ENCODE peak calls at places on chromosomes 2 and 18, in five cellular contexts. One of them, this sample, is unnamed.

GRCh38 chr2:3547915-3548314 is 10.2 kb downstream of the RNASEH1 start:
- DNase-seq in PC-3: peak
- DNase-seq in endothelial cell of umbilical vein: no peak
- DNase-seq in neural progenitor cell: no peak
- DNase-seq in IMR-90: no peak
- DNase-seq in this sample: no peak

GRCh38 chr2:5290911-5291546 is 401.2 kb upstream of the SOX11 start:
- DNase-seq in PC-3: no peak
- DNase-seq in endothelial cell of umbilical vein: no peak
- DNase-seq in neural progenitor cell: no peak
- DNase-seq in IMR-90: no peak
- DNase-seq in this sample: peak

GRCh38 chr2:226031078-226031937 is 631.8 kb downstream of the NYAP2 start:
- DNase-seq in PC-3: peak
- DNase-seq in endothelial cell of umbilical vein: peak
- DNase-seq in neural progenitor cell: peak
- DNase-seq in IMR-90: peak
- DNase-seq in this sample: peak

GRCh38 chr2:180322781-180323180 is 315.7 kb upstream of the CWC22 start:
- DNase-seq in PC-3: peak
- DNase-seq in endothelial cell of umbilical vein: peak
- DNase-seq in neural progenitor cell: no peak
- DNase-seq in IMR-90: peak
- DNase-seq in this sample: peak

GRCh38 chr2:22879009-22879863 is 505.7 kb upstream of the KLHL29 start:
- DNase-seq in PC-3: peak
- DNase-seq in endothelial cell of umbilical vein: no peak
- DNase-seq in neural progenitor cell: no peak
- DNase-seq in IMR-90: no peak
- DNase-seq in this sample: no peak

GRCh38 chr2:13057671-13058070 is 340.9 kb downstream of the TRIB2 start:
- DNase-seq in PC-3: no peak
- DNase-seq in endothelial cell of umbilical vein: no peak
- DNase-seq in neural progenitor cell: no peak
- DNase-seq in IMR-90: no peak
- DNase-seq in this sample: no peak

GRCh38 chr18:48923746-48924580 is 26.8 kb downstream of the SMAD7 start:
- DNase-seq in PC-3: peak
- DNase-seq in endothelial cell of umbilical vein: peak
- DNase-seq in neural progenitor cell: no peak
- DNase-seq in IMR-90: peak
- DNase-seq in this sample: peak

GRCh38 chr2:167972020-167972419 is 275.4 kb downstream of the STK39 start:
- DNase-seq in PC-3: no peak
- DNase-seq in endothelial cell of umbilical vein: no peak
- DNase-seq in neural progenitor cell: no peak
- DNase-seq in IMR-90: no peak
- DNase-seq in this sample: no peak

GRCh38 chr2:109318150-109318948 is 189.3 kb downstream of the SH3RF3 start:
- DNase-seq in PC-3: no peak
- DNase-seq in endothelial cell of umbilical vein: no peak
- DNase-seq in neural progenitor cell: peak
- DNase-seq in IMR-90: peak
- DNase-seq in this sample: peak

GRCh38 chr2:28366496-28367282 is 26.0 kb upstream of the FOSL2 start:
- DNase-seq in PC-3: peak
- DNase-seq in endothelial cell of umbilical vein: peak
- DNase-seq in neural progenitor cell: no peak
- DNase-seq in IMR-90: no peak
- DNase-seq in this sample: no peak

GRCh38 chr18:9824862-9825479 is 60.8 kb upstream of the TXNDC2 start:
- DNase-seq in PC-3: no peak
- DNase-seq in endothelial cell of umbilical vein: no peak
- DNase-seq in neural progenitor cell: no peak
- DNase-seq in IMR-90: no peak
- DNase-seq in this sample: no peak

GRCh38 chr2:132581917-132582316 is 88.1 kb downstream of the LYPD1 start:
- DNase-seq in PC-3: peak
- DNase-seq in endothelial cell of umbilical vein: no peak
- DNase-seq in neural progenitor cell: no peak
- DNase-seq in IMR-90: no peak
- DNase-seq in this sample: no peak

GRCh38 chr2:141925511-141925910 is 205.3 kb downstream of the LRP1B start:
- DNase-seq in PC-3: no peak
- DNase-seq in endothelial cell of umbilical vein: no peak
- DNase-seq in neural progenitor cell: no peak
- DNase-seq in IMR-90: no peak
- DNase-seq in this sample: no peak

GRCh38 chr2:174325932-174326879 is 8.5 kb upstream of the SP9 start:
- DNase-seq in PC-3: no peak
- DNase-seq in endothelial cell of umbilical vein: no peak
- DNase-seq in neural progenitor cell: peak
- DNase-seq in IMR-90: peak
- DNase-seq in this sample: peak

GRCh38 chr2:191935247-191935646 is 88.4 kb upstream of the CAVIN2 start:
- DNase-seq in PC-3: no peak
- DNase-seq in endothelial cell of umbilical vein: no peak
- DNase-seq in neural progenitor cell: no peak
- DNase-seq in IMR-90: no peak
- DNase-seq in this sample: peak

GRCh38 chr2:110816404-110817365 is 84.3 kb downstream of the ACOXL start:
- DNase-seq in PC-3: peak
- DNase-seq in endothelial cell of umbilical vein: no peak
- DNase-seq in neural progenitor cell: no peak
- DNase-seq in IMR-90: peak
- DNase-seq in this sample: no peak

GRCh38 chr2:110813896-110814295 is 81.5 kb downstream of the ACOXL start:
- DNase-seq in PC-3: no peak
- DNase-seq in endothelial cell of umbilical vein: no peak
- DNase-seq in neural progenitor cell: no peak
- DNase-seq in IMR-90: no peak
- DNase-seq in this sample: no peak

GRCh38 chr2:110815938-110816337 is 83.6 kb downstream of the ACOXL start:
- DNase-seq in PC-3: no peak
- DNase-seq in endothelial cell of umbilical vein: no peak
- DNase-seq in neural progenitor cell: no peak
- DNase-seq in IMR-90: no peak
- DNase-seq in this sample: no peak

GRCh38 chr2:110810404-110810803 is 78.0 kb downstream of the ACOXL start:
- DNase-seq in PC-3: no peak
- DNase-seq in endothelial cell of umbilical vein: no peak
- DNase-seq in neural progenitor cell: no peak
- DNase-seq in IMR-90: no peak
- DNase-seq in this sample: no peak

GRCh38 chr2:110812726-110813645 is 80.6 kb downstream of the ACOXL start:
- DNase-seq in PC-3: no peak
- DNase-seq in endothelial cell of umbilical vein: no peak
- DNase-seq in neural progenitor cell: no peak
- DNase-seq in IMR-90: no peak
- DNase-seq in this sample: no peak
- H3K4me3 ChIP-seq in PC-3: no peak
- H3K4me3 ChIP-seq in endothelial cell of umbilical vein: no peak
- H3K4me3 ChIP-seq in neural progenitor cell: no peak
- H3K4me3 ChIP-seq in IMR-90: no peak
- H3K4me3 ChIP-seq in this sample: no peak

GRCh38 chr2:112159454-112159921 is 21.3 kb downstream of the FBLN7 start:
- DNase-seq in PC-3: no peak
- DNase-seq in endothelial cell of umbilical vein: no peak
- DNase-seq in neural progenitor cell: no peak
- DNase-seq in IMR-90: no peak
- DNase-seq in this sample: no peak
- H3K9ac ChIP-seq in PC-3: no peak
- H3K9ac ChIP-seq in endothelial cell of umbilical vein: no peak
- H3K9ac ChIP-seq in neural progenitor cell: no peak
- H3K9ac ChIP-seq in IMR-90: no peak
- H3K9ac ChIP-seq in this sample: no peak

GRCh38 chr2:7003895-7004294 is 86.7 kb downstream of the RNF144A start:
- DNase-seq in PC-3: no peak
- DNase-seq in endothelial cell of umbilical vein: no peak
- DNase-seq in neural progenitor cell: no peak
- DNase-seq in IMR-90: no peak
- DNase-seq in this sample: no peak
- H3K4me3 ChIP-seq in PC-3: no peak
- H3K4me3 ChIP-seq in endothelial cell of umbilical vein: no peak
- H3K4me3 ChIP-seq in neural progenitor cell: no peak
- H3K4me3 ChIP-seq in IMR-90: no peak
- H3K4me3 ChIP-seq in this sample: no peak

GRCh38 chr2:200963129-200963917 is at the start of gene ORC2:
- DNase-seq in PC-3: peak
- DNase-seq in endothelial cell of umbilical vein: peak
- DNase-seq in neural progenitor cell: peak
- DNase-seq in IMR-90: peak
- DNase-seq in this sample: peak

GRCh38 chr2:200968162-200968561 is 4.7 kb upstream of the ORC2 start:
- DNase-seq in PC-3: peak
- DNase-seq in endothelial cell of umbilical vein: no peak
- DNase-seq in neural progenitor cell: no peak
- DNase-seq in IMR-90: no peak
- DNase-seq in this sample: no peak

GRCh38 chr2:200968735-200969134 is 5.3 kb upstream of the ORC2 start:
- DNase-seq in PC-3: peak
- DNase-seq in endothelial cell of umbilical vein: no peak
- DNase-seq in neural progenitor cell: no peak
- DNase-seq in IMR-90: no peak
- DNase-seq in this sample: no peak

GRCh38 chr2:200964498-200964897 is 1.0 kb upstream of the ORC2 start:
- DNase-seq in PC-3: no peak
- DNase-seq in endothelial cell of umbilical vein: no peak
- DNase-seq in neural progenitor cell: no peak
- DNase-seq in IMR-90: no peak
- DNase-seq in this sample: no peak

GRCh38 chr2:200966770-200967169 is 3.3 kb upstream of the ORC2 start:
- DNase-seq in PC-3: peak
- DNase-seq in endothelial cell of umbilical vein: peak
- DNase-seq in neural progenitor cell: no peak
- DNase-seq in IMR-90: peak
- DNase-seq in this sample: peak
- H3K9ac ChIP-seq in PC-3: no peak
- H3K9ac ChIP-seq in endothelial cell of umbilical vein: no peak
- H3K9ac ChIP-seq in neural progenitor cell: no peak
- H3K9ac ChIP-seq in IMR-90: no peak
- H3K9ac ChIP-seq in this sample: peak

DNA sequence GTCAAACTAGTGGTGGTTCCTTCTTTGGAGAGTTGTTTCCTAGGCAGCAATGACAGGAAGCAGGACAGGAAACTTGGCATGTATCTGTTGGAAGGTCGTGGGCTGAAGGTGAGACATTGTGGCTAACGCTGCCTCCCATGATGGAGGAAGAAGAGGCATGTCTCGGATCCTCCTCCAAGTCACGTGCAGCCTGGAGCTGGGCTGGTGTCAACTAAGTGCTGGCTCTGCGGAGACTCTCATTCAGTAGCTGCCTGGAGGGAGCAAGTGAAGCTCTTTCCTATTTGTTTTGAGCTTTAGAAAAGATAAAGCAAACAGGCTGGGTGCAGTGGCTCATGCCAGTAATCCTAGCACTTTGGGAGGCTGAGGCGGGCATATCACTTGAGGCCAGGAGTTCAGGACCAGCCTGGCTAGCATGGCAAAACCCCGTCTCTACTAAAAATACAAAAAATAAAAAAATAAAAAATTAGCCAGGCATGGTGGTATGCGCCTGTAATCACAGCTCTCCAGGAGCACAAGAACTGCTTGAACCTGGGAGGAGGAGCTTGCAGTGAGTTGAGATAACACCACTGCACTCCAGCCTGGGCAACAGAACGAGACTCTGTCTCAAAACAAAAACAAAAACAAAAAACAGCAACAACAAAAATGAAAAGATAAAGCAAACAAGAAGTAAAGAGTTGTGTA is 28.2 kb upstream of the INO80C start:
- DNase-seq in PC-3: no peak
- DNase-seq in endothelial cell of umbilical vein: no peak
- DNase-seq in neural progenitor cell: no peak
- DNase-seq in IMR-90: no peak
- DNase-seq in this sample: no peak
- H3K4me3 ChIP-seq in PC-3: no peak
- H3K4me3 ChIP-seq in endothelial cell of umbilical vein: no peak
- H3K4me3 ChIP-seq in neural progenitor cell: no peak
- H3K4me3 ChIP-seq in IMR-90: no peak
- H3K4me3 ChIP-seq in this sample: peak

GRCh38 chr2:219418570-219419189 is 503 bp downstream of the DES start:
- DNase-seq in PC-3: no peak
- DNase-seq in endothelial cell of umbilical vein: no peak
- DNase-seq in neural progenitor cell: peak
- DNase-seq in IMR-90: no peak
- DNase-seq in this sample: no peak
- H3K9ac ChIP-seq in PC-3: no peak
- H3K9ac ChIP-seq in endothelial cell of umbilical vein: no peak
- H3K9ac ChIP-seq in neural progenitor cell: no peak
- H3K9ac ChIP-seq in IMR-90: no peak
- H3K9ac ChIP-seq in this sample: no peak

GRCh38 chr2:218564056-218564455 is 4.1 kb downstream of the USP37 start:
- DNase-seq in PC-3: no peak
- DNase-seq in endothelial cell of umbilical vein: no peak
- DNase-seq in neural progenitor cell: no peak
- DNase-seq in IMR-90: no peak
- DNase-seq in this sample: no peak

GRCh38 chr2:218567797-218568189 is 358 bp downstream of the USP37 start:
- DNase-seq in PC-3: no peak
- DNase-seq in endothelial cell of umbilical vein: no peak
- DNase-seq in neural progenitor cell: no peak
- DNase-seq in IMR-90: no peak
- DNase-seq in this sample: no peak

GRCh38 chr2:218568190-218569037 is at the start of the genes CNOT9 and USP37:
- DNase-seq in PC-3: peak
- DNase-seq in endothelial cell of umbilical vein: peak
- DNase-seq in neural progenitor cell: peak
- DNase-seq in IMR-90: peak
- DNase-seq in this sample: peak

GRCh38 chr2:218569038-218569431 is 396 bp downstream of the CNOT9 start:
- DNase-seq in PC-3: peak
- DNase-seq in endothelial cell of umbilical vein: peak
- DNase-seq in neural progenitor cell: peak
- DNase-seq in IMR-90: peak
- DNase-seq in this sample: peak

GRCh38 chr2:218566296-218566695 is 1.9 kb downstream of the USP37 start:
- DNase-seq in PC-3: no peak
- DNase-seq in endothelial cell of umbilical vein: no peak
- DNase-seq in neural progenitor cell: no peak
- DNase-seq in IMR-90: no peak
- DNase-seq in this sample: no peak
- H3K4me3 ChIP-seq in PC-3: peak
- H3K4me3 ChIP-seq in endothelial cell of umbilical vein: no peak
- H3K4me3 ChIP-seq in neural progenitor cell: peak
- H3K4me3 ChIP-seq in IMR-90: no peak
- H3K4me3 ChIP-seq in this sample: no peak

This sample was measured in adipocyte.